ENCODE peak calls at places on chromosomes 16 and 17, in four cellular contexts. One of them, this sample, is unnamed.

GRCh38 chr17:32875904-32876413 is 965 bp downstream of the MYO1D start:
- DNase-seq in HepG2: no peak
- DNase-seq in A549: no peak
- DNase-seq in K562: no peak
- DNase-seq in this sample: peak

GRCh38 chr16:585351-585750 is 4.5 kb upstream of the RAB40C start:
- DNase-seq in HepG2: peak
- DNase-seq in A549: peak
- DNase-seq in K562: no peak
- DNase-seq in this sample: no peak

GRCh38 chr16:3857189-3858013 is 23.1 kb downstream of the CREBBP start:
- DNase-seq in A549: no peak
- DNase-seq in K562: no peak
- DNase-seq in HepG2: peak
- DNase-seq in this sample: peak

GRCh38 chr17:27207073-27207511 is 86.8 kb upstream of the WSB1 start:
- DNase-seq in HepG2: no peak
- DNase-seq in A549: peak
- DNase-seq in K562: no peak
- DNase-seq in this sample: peak

GRCh38 chr17:6666077-6666521 is 14.5 kb downstream of the C17orf100 start:
- DNase-seq in A549: peak
- DNase-seq in K562: peak
- DNase-seq in HepG2: peak
- DNase-seq in this sample: peak

GRCh38 chr16:65106792-65107191 is 15.1 kb downstream of the CDH11 start:
- DNase-seq in HepG2: no peak
- DNase-seq in A549: no peak
- DNase-seq in K562: no peak
- DNase-seq in this sample: peak

GRCh38 chr17:7466644-7467341 is 12.6 kb downstream of the ZBTB4 start:
- DNase-seq in HepG2: no peak
- DNase-seq in K562: peak
- DNase-seq in A549: no peak
- DNase-seq in this sample: peak

GRCh38 chr17:1377334-1377733 is 22.7 kb downstream of the YWHAE start:
- DNase-seq in HepG2: no peak
- DNase-seq in A549: no peak
- DNase-seq in K562: no peak
- DNase-seq in this sample: no peak

GRCh38 chr17:53971361-53971760 is 148.6 kb downstream of the KIF2B start:
- DNase-seq in K562: no peak
- DNase-seq in HepG2: no peak
- DNase-seq in A549: no peak
- DNase-seq in this sample: no peak

GRCh38 chr16:72807287-72807686 is 240.6 kb downstream of the ZFHX3 start:
- DNase-seq in HepG2: no peak
- DNase-seq in A549: no peak
- DNase-seq in K562: no peak
- DNase-seq in this sample: no peak

GRCh38 chr17:19579867-19580565 is 46.4 kb downstream of the SLC47A1 start:
- DNase-seq in A549: no peak
- DNase-seq in HepG2: no peak
- DNase-seq in K562: no peak
- DNase-seq in this sample: no peak

GRCh38 chr17:36534117-36534880 is at the start of gene MYO19:
- DNase-seq in A549: peak
- DNase-seq in HepG2: peak
- DNase-seq in K562: peak
- DNase-seq in this sample: peak

GRCh38 chr17:82458885-82459424 is 414 bp downstream of the NARF start:
- DNase-seq in A549: no peak
- DNase-seq in HepG2: no peak
- DNase-seq in K562: no peak
- DNase-seq in this sample: peak

GRCh38 chr17:38896373-38896954 is 26.6 kb downstream of the LASP1 start:
- DNase-seq in K562: no peak
- DNase-seq in A549: no peak
- DNase-seq in HepG2: no peak
- DNase-seq in this sample: peak

GRCh38 chr16:84367750-84368320 is 503 bp upstream of the ATP2C2 start:
- DNase-seq in K562: no peak
- DNase-seq in A549: no peak
- DNase-seq in HepG2: no peak
- DNase-seq in this sample: no peak

GRCh38 chr17:33966410-33967063 is 288.5 kb upstream of the CCL2 start:
- DNase-seq in A549: no peak
- DNase-seq in HepG2: no peak
- DNase-seq in K562: no peak
- DNase-seq in this sample: no peak

GRCh38 chr17:38727661-38728220 is 2.4 kb upstream of the CISD3 start:
- DNase-seq in K562: no peak
- DNase-seq in A549: no peak
- DNase-seq in HepG2: no peak
- DNase-seq in this sample: no peak

GRCh38 chr16:58264961-58265479 is 29.8 kb downstream of the PRSS54 start:
- DNase-seq in A549: peak
- DNase-seq in K562: peak
- DNase-seq in HepG2: no peak
- DNase-seq in this sample: peak

GRCh38 chr17:50195196-50195865 is 6.1 kb downstream of the COL1A1 start:
- DNase-seq in A549: no peak
- DNase-seq in K562: no peak
- DNase-seq in HepG2: no peak
- DNase-seq in this sample: peak

GRCh38 chr17:6269474-6269873 is 165.4 kb downstream of the AIPL1 start:
- DNase-seq in HepG2: no peak
- DNase-seq in A549: peak
- DNase-seq in K562: peak
- DNase-seq in this sample: peak

GRCh38 chr16:67101683-67102082 is 8.1 kb upstream of the PHAF1 start:
- DNase-seq in HepG2: no peak
- DNase-seq in K562: no peak
- DNase-seq in A549: no peak
- DNase-seq in this sample: peak

GRCh38 chr17:13337864-13338371 is 263.8 kb downstream of the HS3ST3A1 start:
- DNase-seq in HepG2: peak
- DNase-seq in K562: peak
- DNase-seq in A549: peak
- DNase-seq in this sample: peak

GRCh38 chr16:80687606-80688005 is 116.8 kb downstream of the CDYL2 start:
- DNase-seq in K562: no peak
- DNase-seq in A549: no peak
- DNase-seq in HepG2: no peak
- DNase-seq in this sample: peak

GRCh38 chr17:71460943-71461342 is 659.9 kb upstream of the SOX9 start:
- DNase-seq in A549: peak
- DNase-seq in HepG2: no peak
- DNase-seq in K562: no peak
- DNase-seq in this sample: peak

GRCh38 chr17:15884731-15885130 is 60.2 kb upstream of the ADORA2B start:
- DNase-seq in HepG2: no peak
- DNase-seq in K562: no peak
- DNase-seq in A549: no peak
- DNase-seq in this sample: peak

GRCh38 chr17:15882058-15882720 is 62.7 kb upstream of the ADORA2B start:
- DNase-seq in HepG2: peak
- DNase-seq in K562: no peak
- DNase-seq in A549: no peak
- DNase-seq in this sample: no peak

GRCh38 chr17:15882777-15883176 is 62.2 kb upstream of the ADORA2B start:
- DNase-seq in A549: no peak
- DNase-seq in HepG2: no peak
- DNase-seq in K562: no peak
- DNase-seq in this sample: no peak

GRCh38 chr17:15885770-15886169 is 59.2 kb upstream of the ADORA2B start:
- DNase-seq in A549: no peak
- DNase-seq in HepG2: no peak
- DNase-seq in K562: no peak
- DNase-seq in this sample: peak

DNA sequence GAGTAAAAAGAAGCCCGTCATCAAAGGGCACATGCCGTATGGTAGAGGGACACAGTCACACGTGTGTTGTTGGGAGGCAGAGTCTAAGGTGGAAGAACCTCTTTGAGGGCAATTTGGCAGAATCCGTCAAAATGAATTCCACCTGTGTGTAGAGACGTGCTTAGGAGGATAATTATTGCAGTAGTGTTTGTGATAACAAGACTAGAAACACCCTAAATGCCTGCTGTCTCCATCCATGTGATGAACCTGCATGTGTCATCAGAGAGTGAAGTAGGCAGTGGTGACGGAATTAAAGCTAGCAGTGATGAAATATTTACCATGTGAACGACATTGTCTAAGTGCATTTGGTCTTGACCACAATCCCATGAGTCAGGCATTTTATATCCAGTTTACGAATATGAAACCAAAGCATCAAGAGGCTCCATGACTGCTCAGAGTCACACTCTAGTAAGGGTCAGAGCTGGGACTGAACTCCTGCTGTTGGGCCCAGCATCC is 61.3 kb upstream of the ADORA2B start:
- DNase-seq in K562: no peak
- DNase-seq in HepG2: no peak
- DNase-seq in A549: peak
- DNase-seq in this sample: peak
- TF ChIP-seq MAZ in K562: no peak
- TF ChIP-seq MAZ in HepG2: no peak
- TF ChIP-seq MAZ in A549: no peak
- TF ChIP-seq MAZ in this sample: no peak

GRCh38 chr17:55420067-55420775 is 1.4 kb downstream of the MMD start:
- DNase-seq in A549: no peak
- DNase-seq in HepG2: no peak
- DNase-seq in K562: no peak
- DNase-seq in this sample: no peak
- H3K4me3 ChIP-seq in A549: peak
- H3K4me3 ChIP-seq in HepG2: peak
- H3K4me3 ChIP-seq in K562: peak
- H3K4me3 ChIP-seq in this sample: peak

GRCh38 chr17:79365361-79365760 is 245.5 kb downstream of the RBFOX3 start:
- DNase-seq in A549: no peak
- DNase-seq in HepG2: no peak
- DNase-seq in K562: no peak
- DNase-seq in this sample: no peak
- TF ChIP-seq MAZ in A549: no peak
- TF ChIP-seq MAZ in HepG2: no peak
- TF ChIP-seq MAZ in K562: no peak
- TF ChIP-seq MAZ in this sample: no peak

GRCh38 chr17:77320046-77320445 is 179.3 kb downstream of the SEC14L1 start:
- DNase-seq in A549: no peak
- DNase-seq in K562: no peak
- DNase-seq in HepG2: no peak
- DNase-seq in this sample: peak
- H3K4me3 ChIP-seq in A549: peak
- H3K4me3 ChIP-seq in K562: peak
- H3K4me3 ChIP-seq in HepG2: no peak
- H3K4me3 ChIP-seq in this sample: peak

GRCh38 chr17:44400226-44400847 is 10.9 kb upstream of the ITGA2B start:
- DNase-seq in HepG2: peak
- DNase-seq in A549: peak
- DNase-seq in K562: peak
- DNase-seq in this sample: peak
- TF ChIP-seq MAZ in HepG2: no peak
- TF ChIP-seq MAZ in A549: no peak
- TF ChIP-seq MAZ in K562: no peak
- TF ChIP-seq MAZ in this sample: no peak

DNA sequence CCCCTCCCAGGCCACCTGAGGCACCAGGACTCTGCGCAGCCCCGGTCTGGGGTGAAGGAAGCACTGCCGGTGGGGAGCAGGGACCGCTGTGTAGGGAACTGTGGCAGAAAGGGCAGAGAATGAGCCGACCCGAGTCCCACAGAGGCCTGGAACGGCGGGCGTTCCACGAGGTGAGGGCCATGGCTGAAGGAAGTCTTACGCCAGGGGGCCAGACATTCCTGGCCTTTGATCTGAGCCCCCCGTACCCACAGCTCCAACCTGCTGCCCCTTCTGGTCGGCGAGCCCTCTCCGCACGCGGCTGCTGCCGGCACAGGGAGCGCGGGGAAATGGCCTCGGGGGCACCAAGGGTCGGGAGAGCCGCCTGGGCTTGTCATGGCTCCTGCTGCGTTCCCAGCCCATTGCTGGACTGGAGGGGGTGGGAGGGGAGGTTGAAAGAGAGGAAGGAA is 1.4 kb upstream of the WNT3 start:
- DNase-seq in K562: no peak
- DNase-seq in HepG2: no peak
- DNase-seq in A549: no peak
- DNase-seq in this sample: no peak
- H3K4me3 ChIP-seq in K562: no peak
- H3K4me3 ChIP-seq in HepG2: no peak
- H3K4me3 ChIP-seq in A549: no peak
- H3K4me3 ChIP-seq in this sample: no peak

GRCh38 chr17:74761419-74761818 is 13.0 kb downstream of the NHERF1 start:
- DNase-seq in A549: no peak
- DNase-seq in K562: no peak
- DNase-seq in HepG2: no peak
- DNase-seq in this sample: no peak

GRCh38 chr17:74759243-74759801 is 10.9 kb downstream of the NHERF1 start:
- DNase-seq in A549: no peak
- DNase-seq in K562: no peak
- DNase-seq in HepG2: no peak
- DNase-seq in this sample: no peak

GRCh38 chr17:74759941-74760340 is 11.5 kb downstream of the NHERF1 start:
- DNase-seq in HepG2: no peak
- DNase-seq in A549: no peak
- DNase-seq in K562: no peak
- DNase-seq in this sample: no peak

GRCh38 chr17:74761931-74762330 is 13.5 kb downstream of the NHERF1 start:
- DNase-seq in HepG2: no peak
- DNase-seq in K562: no peak
- DNase-seq in A549: no peak
- DNase-seq in this sample: no peak

GRCh38 chr17:74760404-74761105 is 12.1 kb downstream of the NHERF1 start:
- DNase-seq in HepG2: no peak
- DNase-seq in K562: peak
- DNase-seq in A549: no peak
- DNase-seq in this sample: no peak
- TF ChIP-seq MAZ in HepG2: no peak
- TF ChIP-seq MAZ in K562: no peak
- TF ChIP-seq MAZ in A549: no peak
- TF ChIP-seq MAZ in this sample: no peak

DNA sequence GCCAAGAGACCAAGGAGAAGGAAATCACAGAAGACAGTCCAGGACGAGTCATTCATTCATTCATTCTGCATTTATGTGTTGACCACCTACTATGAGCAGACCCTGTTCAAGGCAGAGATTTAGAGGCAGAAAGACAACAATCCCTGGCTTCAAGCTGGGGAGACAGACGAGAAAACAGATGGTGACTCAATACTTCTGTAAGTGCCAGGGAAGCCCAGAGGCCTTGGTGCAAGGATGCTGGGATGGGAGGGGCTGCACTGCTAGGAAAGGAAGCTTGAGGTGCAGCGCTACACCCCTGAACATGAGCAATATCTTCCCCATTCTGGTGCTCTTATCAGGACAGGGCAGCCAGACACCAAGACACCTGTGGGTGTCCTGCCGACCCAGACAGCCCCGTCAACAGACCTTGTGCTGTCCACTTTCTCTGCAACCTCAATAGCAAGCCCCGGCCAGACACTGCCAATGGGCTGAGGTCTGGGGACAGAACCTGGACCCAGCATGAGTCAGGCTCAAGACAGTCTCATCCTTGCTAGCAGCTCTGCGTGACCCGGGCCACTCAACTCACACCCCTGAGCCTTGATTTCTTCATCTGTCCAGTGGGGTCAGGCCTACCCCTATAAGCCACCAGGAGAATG is 163.5 kb downstream of the COPRS start:
- DNase-seq in HepG2: no peak
- DNase-seq in A549: no peak
- DNase-seq in K562: no peak
- DNase-seq in this sample: peak
- H3K4me3 ChIP-seq in HepG2: peak
- H3K4me3 ChIP-seq in A549: no peak
- H3K4me3 ChIP-seq in K562: no peak
- H3K4me3 ChIP-seq in this sample: no peak

This sample was measured in IMR-90.